ENCODE peak calls at places on chromosome 1, in seven cellular contexts. G is hypothalamus, C is myocyte, W is suprapubic skin, J is psoas muscle, D is SJSA1, F is renal cortical epithelial cell. A is an unnamed sample.

GRCh38 chr1:247286134-247286670 is 30.3 kb downstream of the VN1R5 start:
- DNase-seq in W (no peak), G (no peak), J (no peak), F (no peak), D (peak; percentile 36), C (no peak), A (no peak)

GRCh38 chr1:33049381-33049780 is 12.7 kb upstream of the AK2 start:
- DNase-seq in W (no peak), J (no peak), G (no peak), D (no peak), F (no peak), C (no peak), A (no peak)

GRCh38 chr1:29633784-29634183 is 397.5 kb downstream of the PTPRU start:
- DNase-seq in G (no peak), D (peak; percentile 28), C (no peak), W (no peak), J (no peak), F (no peak), A (no peak)

GRCh38 chr1:58903450-58904298 is 119.8 kb upstream of the JUN start:
- DNase-seq in J (peak; percentile 97), W (peak; percentile 97), G (peak; percentile 87), D (peak; percentile 94), C (peak; percentile 94), F (no peak), A (peak; percentile 96)

GRCh38 chr1:182955596-182956588 is 2.9 kb upstream of the SHCBP1L start:
- DNase-seq in G (no peak), C (peak; percentile 90), J (no peak), W (no peak), D (peak; percentile 77), F (peak; percentile 95), A (peak; percentile 44)

GRCh38 chr1:18949689-18950414 is 6.6 kb downstream of the IFFO2 start:
- DNase-seq in G (peak; percentile 40), D (peak; percentile 81), C (peak; percentile 91), W (no peak), J (peak; percentile 66), F (peak; percentile 32), A (peak; percentile 55)

GRCh38 chr1:84598846-84599741 is 24.9 kb upstream of the CTBS start:
- DNase-seq in C (peak; percentile 71), G (no peak), J (no peak), F (peak; percentile 49), W (no peak), D (no peak), A (no peak)

GRCh38 chr1:22387888-22388564 is 63.6 kb upstream of the ZBTB40 start:
- DNase-seq in W (no peak), J (no peak), F (peak; percentile 11), D (no peak), C (no peak), G (no peak), A (no peak)

GRCh38 chr1:25065246-25066238 is 135.5 kb upstream of the RUNX3 start:
- DNase-seq in C (peak; percentile 15), G (no peak), J (no peak), F (no peak), W (no peak), D (peak; percentile 94), A (no peak)

GRCh38 chr1:98046031-98046641 is 125.3 kb upstream of the DPYD start:
- DNase-seq in F (no peak), G (peak; percentile 24), J (no peak), W (peak; percentile 45), D (no peak), C (peak; percentile 61), A (no peak)

GRCh38 chr1:200739499-200740290 is 1.0 kb downstream of the CAMSAP2 start:
- DNase-seq in C (peak; percentile 46), F (no peak), D (peak; percentile 47), G (peak; percentile 74), J (peak; percentile 91), W (peak; percentile 73), A (no peak)

GRCh38 chr1:62025892-62026291 is 168.8 kb upstream of the L1TD1 start:
- DNase-seq in C (no peak), W (no peak), J (no peak), F (no peak), G (no peak), D (no peak), A (no peak)

GRCh38 chr1:235597867-235598553 is 51.6 kb downstream of the GNG4 start:
- DNase-seq in D (no peak), F (peak; percentile 13), G (no peak), W (no peak), C (peak; percentile 31), J (no peak), A (no peak)

GRCh38 chr1:244338996-244339692 is 112.6 kb downstream of the ADSS2 start:
- DNase-seq in D (no peak), G (no peak), F (no peak), W (no peak), C (no peak), J (no peak), A (no peak)

GRCh38 chr1:182604128-182604834 is at the start of gene RGS16:
- DNase-seq in J (peak; percentile 96), F (peak; percentile 53), W (peak; percentile 96), G (peak; percentile 89), D (peak; percentile 90), C (peak; percentile 90), A (peak; percentile 69)

GRCh38 chr1:90411155-90411554 is 305.9 kb downstream of the BARHL2 start:
- DNase-seq in J (no peak), C (no peak), F (peak; percentile 15), G (no peak), D (no peak), W (no peak), A (no peak)

A was measured in Caki2.